ENCODE peak calls at places on chromosomes 16 and 17, in ten cellular contexts. One of them, this sample, is unnamed.

GRCh38 chr17:44533533-44534246 is 23.6 kb upstream of the FZD2 start:
- DNase-seq in PC-9: peak; percentile 85
- DNase-seq in thoracic aorta: peak; percentile 73
- DNase-seq in tibial artery: peak; percentile 89
- DNase-seq in GM23338: peak; percentile 97
- DNase-seq in stomach: peak; percentile 92
- DNase-seq in uterus: peak; percentile 90
- DNase-seq in Karpas-422: peak; percentile 94
- DNase-seq in WERI-Rb-1: peak; percentile 97
- DNase-seq in neuronal stem cell: peak; percentile 94
- DNase-seq in this sample: no peak

GRCh38 chr16:30407794-30408534 is 558 bp downstream of the ZNF771 start:
- DNase-seq in PC-9: no peak
- DNase-seq in thoracic aorta: no peak
- DNase-seq in tibial artery: no peak
- DNase-seq in GM23338: peak; percentile 24
- DNase-seq in stomach: no peak
- DNase-seq in uterus: no peak
- DNase-seq in Karpas-422: peak; percentile 60
- DNase-seq in WERI-Rb-1: no peak
- DNase-seq in neuronal stem cell: no peak
- DNase-seq in this sample: no peak

GRCh38 chr17:78559749-78560368 is 17.3 kb downstream of the DNAH17 start:
- DNase-seq in PC-9: no peak
- DNase-seq in thoracic aorta: no peak
- DNase-seq in tibial artery: no peak
- DNase-seq in GM23338: peak; percentile 70
- DNase-seq in stomach: no peak
- DNase-seq in uterus: no peak
- DNase-seq in Karpas-422: peak; percentile 52
- DNase-seq in WERI-Rb-1: no peak
- DNase-seq in neuronal stem cell: no peak
- DNase-seq in this sample: no peak

GRCh38 chr16:81491522-81492188 is 47.0 kb downstream of the CMIP start:
- DNase-seq in PC-9: no peak
- DNase-seq in thoracic aorta: no peak
- DNase-seq in tibial artery: no peak
- DNase-seq in GM23338: no peak
- DNase-seq in stomach: no peak
- DNase-seq in uterus: no peak
- DNase-seq in Karpas-422: no peak
- DNase-seq in WERI-Rb-1: peak; percentile 10
- DNase-seq in neuronal stem cell: no peak
- DNase-seq in this sample: no peak

GRCh38 chr16:57544129-57544653 is 1.7 kb downstream of the ADGRG5 start:
- DNase-seq in PC-9: no peak
- DNase-seq in thoracic aorta: no peak
- DNase-seq in tibial artery: no peak
- DNase-seq in GM23338: no peak
- DNase-seq in stomach: no peak
- DNase-seq in uterus: peak; percentile 5
- DNase-seq in Karpas-422: peak; percentile 68
- DNase-seq in WERI-Rb-1: no peak
- DNase-seq in neuronal stem cell: no peak
- DNase-seq in this sample: no peak

GRCh38 chr17:31216053-31216751 is 80.8 kb downstream of the OMG start:
- DNase-seq in PC-9: no peak
- DNase-seq in thoracic aorta: no peak
- DNase-seq in tibial artery: no peak
- DNase-seq in GM23338: peak; percentile 77
- DNase-seq in stomach: no peak
- DNase-seq in uterus: peak; percentile 30
- DNase-seq in Karpas-422: peak; percentile 89
- DNase-seq in WERI-Rb-1: no peak
- DNase-seq in neuronal stem cell: peak; percentile 12
- DNase-seq in this sample: no peak

GRCh38 chr16:15874745-15875314 is 13.6 kb downstream of the CEP20 start:
- DNase-seq in PC-9: peak; percentile 57
- DNase-seq in thoracic aorta: no peak
- DNase-seq in tibial artery: peak; percentile 55
- DNase-seq in GM23338: peak; percentile 87
- DNase-seq in stomach: peak; percentile 59
- DNase-seq in uterus: peak; percentile 51
- DNase-seq in Karpas-422: peak; percentile 64
- DNase-seq in WERI-Rb-1: peak; percentile 60
- DNase-seq in neuronal stem cell: peak; percentile 31
- DNase-seq in this sample: peak; percentile 71

GRCh38 chr17:42042598-42043319 is 7.6 kb downstream of the C17orf113 start:
- DNase-seq in PC-9: no peak
- DNase-seq in thoracic aorta: no peak
- DNase-seq in tibial artery: no peak
- DNase-seq in GM23338: no peak
- DNase-seq in stomach: no peak
- DNase-seq in uterus: no peak
- DNase-seq in Karpas-422: no peak
- DNase-seq in WERI-Rb-1: no peak
- DNase-seq in neuronal stem cell: no peak
- DNase-seq in this sample: no peak

GRCh38 chr16:79825002-79825401 is 224.5 kb upstream of the MAF start:
- DNase-seq in PC-9: no peak
- DNase-seq in thoracic aorta: no peak
- DNase-seq in tibial artery: no peak
- DNase-seq in GM23338: no peak
- DNase-seq in stomach: no peak
- DNase-seq in uterus: no peak
- DNase-seq in Karpas-422: no peak
- DNase-seq in WERI-Rb-1: no peak
- DNase-seq in neuronal stem cell: no peak
- DNase-seq in this sample: no peak

GRCh38 chr16:72740346-72740745 is 307.6 kb downstream of the ZFHX3 start:
- DNase-seq in PC-9: no peak
- DNase-seq in thoracic aorta: no peak
- DNase-seq in tibial artery: no peak
- DNase-seq in GM23338: no peak
- DNase-seq in stomach: no peak
- DNase-seq in uterus: no peak
- DNase-seq in Karpas-422: no peak
- DNase-seq in WERI-Rb-1: no peak
- DNase-seq in neuronal stem cell: no peak
- DNase-seq in this sample: no peak

GRCh38 chr17:65346166-65346565 is 209.0 kb downstream of the RGS9 start:
- DNase-seq in PC-9: no peak
- DNase-seq in thoracic aorta: no peak
- DNase-seq in tibial artery: no peak
- DNase-seq in GM23338: no peak
- DNase-seq in stomach: no peak
- DNase-seq in uterus: no peak
- DNase-seq in Karpas-422: no peak
- DNase-seq in WERI-Rb-1: no peak
- DNase-seq in neuronal stem cell: no peak
- DNase-seq in this sample: no peak

GRCh38 chr17:4920351-4921048 is 11.6 kb upstream of the GP1BA start:
- DNase-seq in PC-9: no peak
- DNase-seq in thoracic aorta: no peak
- DNase-seq in tibial artery: no peak
- DNase-seq in GM23338: no peak
- DNase-seq in stomach: no peak
- DNase-seq in uterus: no peak
- DNase-seq in Karpas-422: no peak
- DNase-seq in WERI-Rb-1: no peak
- DNase-seq in neuronal stem cell: no peak
- DNase-seq in this sample: no peak

GRCh38 chr17:82328141-82328993 is 5.2 kb downstream of the SECTM1 start:
- DNase-seq in PC-9: no peak
- DNase-seq in thoracic aorta: no peak
- DNase-seq in tibial artery: no peak
- DNase-seq in GM23338: no peak
- DNase-seq in stomach: peak; percentile 61
- DNase-seq in uterus: no peak
- DNase-seq in Karpas-422: peak; percentile 49
- DNase-seq in WERI-Rb-1: no peak
- DNase-seq in neuronal stem cell: no peak
- DNase-seq in this sample: no peak

GRCh38 chr17:66989579-66989978 is 25.1 kb downstream of the CACNG4 start:
- DNase-seq in PC-9: no peak
- DNase-seq in thoracic aorta: no peak
- DNase-seq in tibial artery: no peak
- DNase-seq in GM23338: no peak
- DNase-seq in stomach: no peak
- DNase-seq in uterus: no peak
- DNase-seq in Karpas-422: no peak
- DNase-seq in WERI-Rb-1: no peak
- DNase-seq in neuronal stem cell: no peak
- DNase-seq in this sample: no peak

GRCh38 chr16:48441863-48442279 is 56.7 kb upstream of the SIAH1 start:
- DNase-seq in PC-9: no peak
- DNase-seq in thoracic aorta: no peak
- DNase-seq in tibial artery: no peak
- DNase-seq in GM23338: no peak
- DNase-seq in stomach: no peak
- DNase-seq in uterus: no peak
- DNase-seq in Karpas-422: no peak
- DNase-seq in WERI-Rb-1: no peak
- DNase-seq in neuronal stem cell: no peak
- DNase-seq in this sample: no peak

GRCh38 chr16:1990336-1991134 is 765 bp downstream of the SYNGR3 start:
- DNase-seq in PC-9: no peak
- DNase-seq in thoracic aorta: no peak
- DNase-seq in tibial artery: no peak
- DNase-seq in GM23338: peak; percentile 89
- DNase-seq in stomach: peak; percentile 60
- DNase-seq in uterus: no peak
- DNase-seq in Karpas-422: peak; percentile 79
- DNase-seq in WERI-Rb-1: peak; percentile 67
- DNase-seq in neuronal stem cell: no peak
- DNase-seq in this sample: no peak

GRCh38 chr16:1991135-1991551 is 1.4 kb downstream of the SYNGR3 start:
- DNase-seq in PC-9: no peak
- DNase-seq in thoracic aorta: no peak
- DNase-seq in tibial artery: no peak
- DNase-seq in GM23338: peak; percentile 57
- DNase-seq in stomach: peak; percentile 51
- DNase-seq in uterus: no peak
- DNase-seq in Karpas-422: peak; percentile 82
- DNase-seq in WERI-Rb-1: no peak
- DNase-seq in neuronal stem cell: no peak
- DNase-seq in this sample: no peak

GRCh38 chr16:1991588-1992474 is 2.1 kb downstream of the SYNGR3 start:
- DNase-seq in PC-9: peak; percentile 94
- DNase-seq in thoracic aorta: peak; percentile 67
- DNase-seq in tibial artery: peak; percentile 90
- DNase-seq in GM23338: peak; percentile 96
- DNase-seq in stomach: peak; percentile 95
- DNase-seq in uterus: peak; percentile 83
- DNase-seq in Karpas-422: peak; percentile 98
- DNase-seq in WERI-Rb-1: no peak
- DNase-seq in neuronal stem cell: peak; percentile 92
- DNase-seq in this sample: no peak

GRCh38 chr16:1993731-1994131 is 4.0 kb downstream of the SYNGR3 start:
- DNase-seq in PC-9: no peak
- DNase-seq in thoracic aorta: no peak
- DNase-seq in tibial artery: no peak
- DNase-seq in GM23338: no peak
- DNase-seq in stomach: no peak
- DNase-seq in uterus: no peak
- DNase-seq in Karpas-422: no peak
- DNase-seq in WERI-Rb-1: no peak
- DNase-seq in neuronal stem cell: no peak
- DNase-seq in this sample: no peak

GRCh38 chr16:1992475-1993292 is 2.9 kb downstream of the SYNGR3 start:
- DNase-seq in PC-9: no peak
- DNase-seq in thoracic aorta: no peak
- DNase-seq in tibial artery: no peak
- DNase-seq in GM23338: peak; percentile 85
- DNase-seq in stomach: no peak
- DNase-seq in uterus: no peak
- DNase-seq in Karpas-422: no peak
- DNase-seq in WERI-Rb-1: no peak
- DNase-seq in neuronal stem cell: no peak
- DNase-seq in this sample: no peak
- H3K4me3 ChIP-seq in PC-9: no peak overlapping the region
- H3K4me3 ChIP-seq in thoracic aorta: peak overlapping the region; percentile 65
- H3K4me3 ChIP-seq in tibial artery: peak overlapping the region; percentile 41
- H3K4me3 ChIP-seq in GM23338: peak overlapping the region; percentile 69
- H3K4me3 ChIP-seq in stomach: peak overlapping the region; percentile 43
- H3K4me3 ChIP-seq in uterus: no peak overlapping the region
- H3K4me3 ChIP-seq in Karpas-422: no peak overlapping the region
- H3K4me3 ChIP-seq in WERI-Rb-1: no peak overlapping the region
- H3K4me3 ChIP-seq in neuronal stem cell: peak overlapping the region; percentile 76
- H3K4me3 ChIP-seq in this sample: no peak overlapping the region

DNA sequence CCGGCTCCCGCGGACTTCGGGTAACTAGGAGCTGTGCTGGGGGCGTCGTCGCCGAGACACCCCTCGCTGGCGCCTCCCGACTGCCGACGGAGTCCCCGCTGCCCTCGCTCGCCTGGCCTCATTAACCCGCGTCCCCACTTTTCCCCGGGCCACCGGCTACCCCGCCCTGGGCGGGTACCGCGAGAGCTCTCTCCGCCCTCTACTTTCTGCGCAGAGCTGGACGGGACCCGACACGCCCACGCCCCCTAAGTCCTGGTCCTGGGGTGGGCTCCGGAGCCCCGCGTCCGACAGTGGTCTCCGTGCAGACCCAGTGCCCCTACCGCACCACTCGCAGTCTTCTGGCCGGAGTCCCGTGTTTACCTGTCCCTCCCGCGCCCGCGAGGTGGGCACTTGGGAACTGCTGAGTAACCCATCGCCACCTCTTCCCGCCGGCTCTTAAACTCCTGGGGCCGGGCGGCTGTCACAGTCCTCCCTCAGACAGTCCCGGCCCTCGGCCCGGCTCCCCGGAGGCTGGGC is 421 bp upstream of the TLCD1 start:
- DNase-seq in PC-9: peak; percentile 81
- DNase-seq in thoracic aorta: no peak
- DNase-seq in tibial artery: peak; percentile 56
- DNase-seq in GM23338: peak; percentile 83
- DNase-seq in stomach: peak; percentile 69
- DNase-seq in uterus: no peak
- DNase-seq in Karpas-422: peak; percentile 94
- DNase-seq in WERI-Rb-1: peak; percentile 68
- DNase-seq in neuronal stem cell: peak; percentile 81
- DNase-seq in this sample: no peak
- H3K4me3 ChIP-seq in PC-9: peak overlapping the region; percentile 87
- H3K4me3 ChIP-seq in thoracic aorta: peak overlapping the region; percentile 74
- H3K4me3 ChIP-seq in tibial artery: peak overlapping the region; percentile 65
- H3K4me3 ChIP-seq in GM23338: peak overlapping the region; percentile 98
- H3K4me3 ChIP-seq in stomach: peak overlapping the region; percentile 74
- H3K4me3 ChIP-seq in uterus: peak overlapping the region; percentile 73
- H3K4me3 ChIP-seq in Karpas-422: peak overlapping the region; percentile 81
- H3K4me3 ChIP-seq in WERI-Rb-1: peak overlapping the region; percentile 60
- H3K4me3 ChIP-seq in neuronal stem cell: peak overlapping the region; percentile 83
- H3K4me3 ChIP-seq in this sample: peak overlapping the region; percentile 96

GRCh38 chr16:64809876-64810629 is 311.8 kb downstream of the CDH11 start:
- DNase-seq in PC-9: no peak
- DNase-seq in thoracic aorta: no peak
- DNase-seq in tibial artery: no peak
- DNase-seq in GM23338: peak; percentile 42
- DNase-seq in stomach: no peak
- DNase-seq in uterus: no peak
- DNase-seq in Karpas-422: no peak
- DNase-seq in WERI-Rb-1: no peak
- DNase-seq in neuronal stem cell: no peak
- DNase-seq in this sample: no peak
- H3K4me3 ChIP-seq in PC-9: no peak overlapping the region
- H3K4me3 ChIP-seq in thoracic aorta: no peak overlapping the region
- H3K4me3 ChIP-seq in tibial artery: no peak overlapping the region
- H3K4me3 ChIP-seq in GM23338: no peak overlapping the region
- H3K4me3 ChIP-seq in stomach: no peak overlapping the region
- H3K4me3 ChIP-seq in uterus: no peak overlapping the region
- H3K4me3 ChIP-seq in Karpas-422: no peak overlapping the region
- H3K4me3 ChIP-seq in WERI-Rb-1: no peak overlapping the region
- H3K4me3 ChIP-seq in neuronal stem cell: no peak overlapping the region
- H3K4me3 ChIP-seq in this sample: no peak overlapping the region

GRCh38 chr16:60013076-60013475 is 1279.0 kb upstream of the GOT2 start:
- DNase-seq in PC-9: no peak
- DNase-seq in thoracic aorta: no peak
- DNase-seq in tibial artery: no peak
- DNase-seq in GM23338: no peak
- DNase-seq in stomach: no peak
- DNase-seq in uterus: no peak
- DNase-seq in Karpas-422: no peak
- DNase-seq in WERI-Rb-1: no peak
- DNase-seq in neuronal stem cell: no peak
- DNase-seq in this sample: no peak
- H3K4me3 ChIP-seq in PC-9: no peak overlapping the region
- H3K4me3 ChIP-seq in thoracic aorta: no peak overlapping the region
- H3K4me3 ChIP-seq in tibial artery: no peak overlapping the region
- H3K4me3 ChIP-seq in GM23338: no peak overlapping the region
- H3K4me3 ChIP-seq in stomach: no peak overlapping the region
- H3K4me3 ChIP-seq in uterus: no peak overlapping the region
- H3K4me3 ChIP-seq in Karpas-422: no peak overlapping the region
- H3K4me3 ChIP-seq in WERI-Rb-1: no peak overlapping the region
- H3K4me3 ChIP-seq in neuronal stem cell: no peak overlapping the region
- H3K4me3 ChIP-seq in this sample: no peak overlapping the region